ENCODE peak calls at places on chromosome 20, in seven cellular contexts. One of them, this sample, is unnamed.

GRCh38 chr20:9515761-9516657 is 1.6 kb downstream of the LAMP5 start:
- DNase-seq in heart left ventricle: no peak
- DNase-seq in body of pancreas: no peak
- DNase-seq in sigmoid colon: no peak
- DNase-seq in adrenal gland: peak; percentile 42
- DNase-seq in transverse colon: no peak
- DNase-seq in stomach: no peak
- DNase-seq in this sample: no peak

GRCh38 chr20:35404614-35405259 is 7.0 kb downstream of the UQCC1 start:
- DNase-seq in body of pancreas: no peak
- DNase-seq in stomach: no peak
- DNase-seq in heart left ventricle: no peak
- DNase-seq in sigmoid colon: no peak
- DNase-seq in adrenal gland: no peak
- DNase-seq in transverse colon: no peak
- DNase-seq in this sample: no peak

GRCh38 chr20:55153321-55153720 is 677.9 kb downstream of the DOK5 start:
- DNase-seq in transverse colon: no peak
- DNase-seq in heart left ventricle: no peak
- DNase-seq in body of pancreas: no peak
- DNase-seq in stomach: no peak
- DNase-seq in adrenal gland: no peak
- DNase-seq in sigmoid colon: no peak
- DNase-seq in this sample: no peak

GRCh38 chr20:39640147-39640546 is 678.0 kb downstream of the DHX35 start:
- DNase-seq in sigmoid colon: no peak
- DNase-seq in adrenal gland: no peak
- DNase-seq in body of pancreas: no peak
- DNase-seq in stomach: no peak
- DNase-seq in heart left ventricle: no peak
- DNase-seq in transverse colon: no peak
- DNase-seq in this sample: no peak

GRCh38 chr20:50356522-50356880 is 153.7 kb upstream of the PTPN1 start:
- DNase-seq in stomach: no peak
- DNase-seq in heart left ventricle: no peak
- DNase-seq in transverse colon: no peak
- DNase-seq in adrenal gland: no peak
- DNase-seq in sigmoid colon: peak; percentile 57
- DNase-seq in body of pancreas: no peak
- DNase-seq in this sample: no peak

GRCh38 chr20:25223765-25224720 is 23.8 kb upstream of the PYGB start:
- DNase-seq in stomach: peak; percentile 22
- DNase-seq in heart left ventricle: no peak
- DNase-seq in adrenal gland: peak; percentile 20
- DNase-seq in sigmoid colon: no peak
- DNase-seq in body of pancreas: no peak
- DNase-seq in transverse colon: no peak
- DNase-seq in this sample: no peak

GRCh38 chr20:57190536-57191265 is 75.7 kb downstream of the BMP7 start:
- DNase-seq in sigmoid colon: no peak
- DNase-seq in body of pancreas: no peak
- DNase-seq in stomach: no peak
- DNase-seq in heart left ventricle: no peak
- DNase-seq in transverse colon: no peak
- DNase-seq in adrenal gland: no peak
- DNase-seq in this sample: no peak

GRCh38 chr20:51631011-51631950 is 88.8 kb upstream of the NFATC2 start:
- DNase-seq in adrenal gland: peak; percentile 48
- DNase-seq in sigmoid colon: peak; percentile 94
- DNase-seq in stomach: no peak
- DNase-seq in heart left ventricle: peak; percentile 62
- DNase-seq in transverse colon: peak; percentile 49
- DNase-seq in body of pancreas: no peak
- DNase-seq in this sample: no peak

GRCh38 chr20:36110936-36111445 is 43.5 kb upstream of the EPB41L1 start:
- DNase-seq in heart left ventricle: no peak
- DNase-seq in transverse colon: no peak
- DNase-seq in stomach: no peak
- DNase-seq in adrenal gland: no peak
- DNase-seq in sigmoid colon: no peak
- DNase-seq in body of pancreas: no peak
- DNase-seq in this sample: no peak

GRCh38 chr20:17419459-17419858 is 111.7 kb downstream of the BFSP1 start:
- DNase-seq in heart left ventricle: no peak
- DNase-seq in stomach: no peak
- DNase-seq in transverse colon: no peak
- DNase-seq in sigmoid colon: no peak
- DNase-seq in body of pancreas: no peak
- DNase-seq in adrenal gland: no peak
- DNase-seq in this sample: no peak

GRCh38 chr20:3486850-3487249 is 16.0 kb downstream of the ATRN start:
- DNase-seq in adrenal gland: no peak
- DNase-seq in sigmoid colon: no peak
- DNase-seq in body of pancreas: no peak
- DNase-seq in transverse colon: no peak
- DNase-seq in stomach: no peak
- DNase-seq in heart left ventricle: no peak
- DNase-seq in this sample: no peak
- TF ChIP-seq POLR2A in adrenal gland: no peak
- TF ChIP-seq POLR2A in sigmoid colon: no peak
- TF ChIP-seq POLR2A in body of pancreas: no peak
- TF ChIP-seq POLR2A in transverse colon: no peak
- TF ChIP-seq POLR2A in stomach: no peak
- TF ChIP-seq POLR2A in heart left ventricle: no peak
- TF ChIP-seq POLR2A in this sample: no peak

GRCh38 chr20:10706460-10706811 is 32.6 kb upstream of the JAG1 start:
- DNase-seq in adrenal gland: no peak
- DNase-seq in body of pancreas: no peak
- DNase-seq in sigmoid colon: no peak
- DNase-seq in heart left ventricle: no peak
- DNase-seq in stomach: no peak
- DNase-seq in transverse colon: no peak
- DNase-seq in this sample: no peak
- TF ChIP-seq POLR2A in adrenal gland: no peak
- TF ChIP-seq POLR2A in body of pancreas: no peak
- TF ChIP-seq POLR2A in sigmoid colon: no peak
- TF ChIP-seq POLR2A in heart left ventricle: no peak
- TF ChIP-seq POLR2A in stomach: no peak
- TF ChIP-seq POLR2A in transverse colon: no peak
- TF ChIP-seq POLR2A in this sample: no peak

GRCh38 chr20:46894971-46895905 is 595 bp downstream of the EYA2 start:
- DNase-seq in body of pancreas: no peak
- DNase-seq in stomach: peak; percentile 36
- DNase-seq in sigmoid colon: no peak
- DNase-seq in adrenal gland: no peak
- DNase-seq in heart left ventricle: no peak
- DNase-seq in transverse colon: peak; percentile 15
- DNase-seq in this sample: no peak

GRCh38 chr20:46893877-46894578 is 615 bp upstream of the EYA2 start:
- DNase-seq in body of pancreas: no peak
- DNase-seq in stomach: no peak
- DNase-seq in heart left ventricle: no peak
- DNase-seq in adrenal gland: no peak
- DNase-seq in transverse colon: no peak
- DNase-seq in sigmoid colon: no peak
- DNase-seq in this sample: no peak

GRCh38 chr20:46895906-46896242 is 1.2 kb downstream of the EYA2 start:
- DNase-seq in adrenal gland: no peak
- DNase-seq in heart left ventricle: no peak
- DNase-seq in sigmoid colon: no peak
- DNase-seq in body of pancreas: no peak
- DNase-seq in transverse colon: no peak
- DNase-seq in stomach: no peak
- DNase-seq in this sample: no peak

GRCh38 chr20:46893051-46893450 is 1.6 kb upstream of the EYA2 start:
- DNase-seq in heart left ventricle: no peak
- DNase-seq in transverse colon: no peak
- DNase-seq in body of pancreas: no peak
- DNase-seq in stomach: no peak
- DNase-seq in sigmoid colon: no peak
- DNase-seq in adrenal gland: no peak
- DNase-seq in this sample: no peak

GRCh38 chr20:46894579-46894958 is at the start of gene EYA2:
- DNase-seq in transverse colon: peak; percentile 16
- DNase-seq in adrenal gland: no peak
- DNase-seq in stomach: peak; percentile 32
- DNase-seq in sigmoid colon: no peak
- DNase-seq in body of pancreas: no peak
- DNase-seq in heart left ventricle: no peak
- DNase-seq in this sample: no peak
- TF ChIP-seq POLR2A in transverse colon: no peak
- TF ChIP-seq POLR2A in adrenal gland: no peak
- TF ChIP-seq POLR2A in stomach: no peak
- TF ChIP-seq POLR2A in sigmoid colon: no peak
- TF ChIP-seq POLR2A in body of pancreas: no peak
- TF ChIP-seq POLR2A in heart left ventricle: no peak
- TF ChIP-seq POLR2A in this sample: no peak

GRCh38 chr20:62363920-62364851 is 2.9 kb downstream of the LAMA5 start:
- DNase-seq in adrenal gland: no peak
- DNase-seq in sigmoid colon: peak; percentile 68
- DNase-seq in transverse colon: peak; percentile 13
- DNase-seq in body of pancreas: no peak
- DNase-seq in heart left ventricle: peak; percentile 69
- DNase-seq in stomach: no peak
- DNase-seq in this sample: no peak

GRCh38 chr20:62366370-62367135 is 559 bp downstream of the LAMA5 start:
- DNase-seq in sigmoid colon: peak; percentile 74
- DNase-seq in transverse colon: no peak
- DNase-seq in heart left ventricle: peak; percentile 68
- DNase-seq in body of pancreas: no peak
- DNase-seq in stomach: no peak
- DNase-seq in adrenal gland: no peak
- DNase-seq in this sample: no peak

GRCh38 chr20:62367136-62367482 is at the start of gene LAMA5:
- DNase-seq in stomach: peak; percentile 72
- DNase-seq in adrenal gland: no peak
- DNase-seq in transverse colon: peak; percentile 69
- DNase-seq in body of pancreas: peak; percentile 64
- DNase-seq in heart left ventricle: peak; percentile 76
- DNase-seq in sigmoid colon: peak; percentile 86
- DNase-seq in this sample: peak; percentile 65

GRCh38 chr20:62364911-62365736 is 2.0 kb downstream of the LAMA5 start:
- DNase-seq in stomach: peak; percentile 56
- DNase-seq in adrenal gland: peak; percentile 91
- DNase-seq in transverse colon: peak; percentile 17
- DNase-seq in sigmoid colon: peak; percentile 91
- DNase-seq in heart left ventricle: peak; percentile 65
- DNase-seq in body of pancreas: no peak
- DNase-seq in this sample: no peak

DNA sequence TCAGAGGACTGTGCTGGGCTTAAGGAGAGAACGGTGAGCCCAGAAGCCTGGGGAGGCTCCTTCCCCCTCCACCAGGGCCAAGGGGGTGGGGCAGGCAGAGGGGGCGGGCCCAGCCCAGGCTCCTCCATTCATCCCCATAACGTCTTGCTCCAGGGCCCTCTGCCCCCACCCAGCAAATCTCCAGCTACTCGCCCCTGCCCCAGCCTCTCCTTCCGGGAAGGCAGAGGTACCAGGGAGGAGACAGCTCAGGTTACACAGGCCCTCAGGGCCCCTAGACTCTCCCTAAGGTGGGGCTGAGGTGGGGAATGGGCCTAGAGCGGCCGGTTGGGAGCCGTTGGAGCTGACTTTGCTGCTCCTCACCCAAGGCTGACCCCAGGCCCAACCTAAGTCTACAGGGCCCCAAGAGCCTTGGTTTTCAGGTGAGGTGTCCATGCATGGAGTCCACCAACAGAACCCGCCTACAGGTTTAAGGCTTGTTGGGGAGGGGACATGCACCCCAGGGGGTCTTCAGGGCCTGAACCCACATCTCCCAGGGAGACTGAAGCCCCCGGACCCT is 1.2 kb downstream of the LAMA5 start:
- DNase-seq in adrenal gland: no peak
- DNase-seq in stomach: no peak
- DNase-seq in body of pancreas: no peak
- DNase-seq in sigmoid colon: peak; percentile 80
- DNase-seq in heart left ventricle: peak; percentile 49
- DNase-seq in transverse colon: peak; percentile 28
- DNase-seq in this sample: peak; percentile 24
- TF ChIP-seq POLR2A in adrenal gland: no peak
- TF ChIP-seq POLR2A in stomach: no peak
- TF ChIP-seq POLR2A in body of pancreas: no peak
- TF ChIP-seq POLR2A in sigmoid colon: no peak
- TF ChIP-seq POLR2A in heart left ventricle: no peak
- TF ChIP-seq POLR2A in transverse colon: no peak
- TF ChIP-seq POLR2A in this sample: no peak

GRCh38 chr20:16368645-16369292 is 204.5 kb downstream of the KIF16B start:
- DNase-seq in heart left ventricle: no peak
- DNase-seq in transverse colon: no peak
- DNase-seq in sigmoid colon: no peak
- DNase-seq in stomach: no peak
- DNase-seq in body of pancreas: no peak
- DNase-seq in adrenal gland: no peak
- DNase-seq in this sample: no peak
- TF ChIP-seq POLR2A in heart left ventricle: no peak
- TF ChIP-seq POLR2A in transverse colon: no peak
- TF ChIP-seq POLR2A in sigmoid colon: no peak
- TF ChIP-seq POLR2A in stomach: no peak
- TF ChIP-seq POLR2A in body of pancreas: no peak
- TF ChIP-seq POLR2A in adrenal gland: no peak
- TF ChIP-seq POLR2A in this sample: no peak

DNA sequence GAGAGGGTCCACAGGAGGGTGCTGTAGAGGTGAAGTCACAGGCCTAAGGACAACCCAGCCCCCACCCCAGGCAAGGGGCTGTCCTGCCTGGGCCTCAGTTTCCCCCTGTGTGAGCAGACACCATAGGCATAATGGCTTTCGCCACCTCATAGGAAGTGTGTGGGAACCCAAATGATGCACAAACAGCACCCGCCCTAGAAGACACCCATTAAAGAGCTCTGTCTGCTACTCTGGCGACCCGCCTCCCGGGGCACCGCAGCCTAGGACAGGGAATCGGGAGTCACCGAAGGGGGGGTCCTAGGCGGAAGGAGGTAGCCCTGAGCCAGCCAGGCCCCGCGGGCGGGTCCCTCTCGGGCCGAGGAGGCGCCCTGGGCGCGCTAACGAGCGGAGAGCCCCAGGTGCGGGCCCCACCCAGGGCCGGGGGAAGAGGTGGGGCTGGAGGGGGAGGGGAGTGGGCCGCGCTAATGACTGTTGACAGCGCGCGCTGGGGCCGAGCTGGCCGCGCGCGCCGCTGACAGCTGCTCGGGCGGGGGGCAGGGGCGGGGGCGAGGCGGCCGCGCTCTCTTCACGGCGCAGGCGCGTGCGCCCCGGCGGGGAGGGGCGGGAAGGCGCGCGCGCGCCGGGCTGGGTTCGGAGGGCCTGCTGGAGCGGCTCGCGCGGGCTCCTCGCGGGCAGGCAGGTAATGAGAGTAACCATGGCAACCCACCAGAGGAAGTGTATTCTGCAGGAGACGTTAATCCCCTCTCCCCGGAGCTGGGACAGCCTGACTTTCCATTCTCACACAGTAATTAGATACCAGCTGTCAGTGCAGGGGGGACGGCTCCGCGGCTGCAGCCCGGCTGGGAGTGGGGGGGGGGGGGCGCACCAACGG is 48.9 kb downstream of the NOL4L start:
- DNase-seq in body of pancreas: peak; percentile 73
- DNase-seq in heart left ventricle: peak; percentile 53
- DNase-seq in adrenal gland: no peak
- DNase-seq in transverse colon: peak; percentile 85
- DNase-seq in stomach: peak; percentile 72
- DNase-seq in sigmoid colon: no peak
- DNase-seq in this sample: peak; percentile 79
- TF ChIP-seq POLR2A in body of pancreas: no peak
- TF ChIP-seq POLR2A in heart left ventricle: no peak
- TF ChIP-seq POLR2A in adrenal gland: no peak
- TF ChIP-seq POLR2A in transverse colon: peak; percentile 15
- TF ChIP-seq POLR2A in stomach: no peak
- TF ChIP-seq POLR2A in sigmoid colon: no peak
- TF ChIP-seq POLR2A in this sample: no peak

GRCh38 chr20:324177-325042 is 942 bp upstream of the SOX12 start:
- DNase-seq in sigmoid colon: peak; percentile 94
- DNase-seq in body of pancreas: peak; percentile 92
- DNase-seq in transverse colon: peak; percentile 96
- DNase-seq in stomach: peak; percentile 94
- DNase-seq in adrenal gland: peak; percentile 92
- DNase-seq in heart left ventricle: peak; percentile 91
- DNase-seq in this sample: peak; percentile 90
- TF ChIP-seq POLR2A in sigmoid colon: peak; percentile 53
- TF ChIP-seq POLR2A in body of pancreas: peak; percentile 70
- TF ChIP-seq POLR2A in transverse colon: no peak
- TF ChIP-seq POLR2A in stomach: no peak
- TF ChIP-seq POLR2A in adrenal gland: no peak
- TF ChIP-seq POLR2A in heart left ventricle: peak; percentile 77
- TF ChIP-seq POLR2A in this sample: peak; percentile 60

This sample was measured in erythroblast.